ENCODE peak calls at places on chromosomes 16 and 17, in eight cellular contexts. G is cardiac muscle cell, F is colonic mucosa, H is H1, N is endothelial cell of umbilical vein, X is IMR-90, L is stomach, S is endodermal cell. W is an unnamed sample. For H3K9me3, the result is how much of the 10 kb centered on the place peaks cover.

GRCh38 chr17:50018909-50019308 is 23.9 kb upstream of the DLX3 start:
- DNase-seq in L (no peak), F (no peak), G (no peak), X (peak), N (no peak), S (no peak), H (no peak), W (no peak)

GRCh38 chr17:50184611-50185398 is 16.6 kb downstream of the COL1A1 start:
- DNase-seq in G (peak), F (no peak), S (no peak), N (no peak), L (no peak), X (peak), H (no peak), W (no peak)

GRCh38 chr16:11824362-11824761 is 27.0 kb downstream of the RSL1D1 start:
- DNase-seq in S (no peak), L (peak), G (peak), F (no peak), X (no peak), H (no peak), N (no peak), W (no peak)

GRCh38 chr17:81558941-81559806 is 7.0 kb upstream of the FAAP100 start:
- DNase-seq in X (no peak), F (no peak), H (no peak), G (no peak), N (no peak), S (peak), L (no peak), W (peak)

GRCh38 chr16:79687249-79687768 is 86.8 kb upstream of the MAF start:
- DNase-seq in N (no peak), G (no peak), F (no peak), S (peak), X (no peak), H (no peak), L (no peak), W (no peak)

GRCh38 chr17:30567231-30568116 is 90.3 kb downstream of the GOSR1 start:
- DNase-seq in X (no peak), S (peak), F (no peak), L (peak), N (no peak), H (no peak), G (no peak), W (no peak)

GRCh38 chr17:31678431-31678830 is 180.6 kb downstream of the COPRS start:
- DNase-seq in L (no peak), X (peak), N (no peak), F (no peak), G (peak), S (peak), H (no peak), W (no peak)

GRCh38 chr17:74325743-74326379 is at the start of gene KIF19:
- DNase-seq in N (no peak), S (peak), L (peak), G (peak), X (no peak), F (peak), H (no peak), W (no peak)

GRCh38 chr16:77059441-77059840 is 131.5 kb upstream of the MON1B start:
- DNase-seq in H (no peak), X (no peak), S (no peak), G (peak), L (no peak), F (no peak), N (peak), W (no peak)

GRCh38 chr17:65100316-65101140 is 36.6 kb upstream of the RGS9 start:
- DNase-seq in H (peak), L (peak), N (peak), F (peak), X (peak), G (peak), S (peak), W (no peak)

GRCh38 chr17:77471984-77472836 is 331.4 kb downstream of the SEC14L1 start:
- DNase-seq in L (peak), X (peak), H (no peak), N (peak), G (peak), F (no peak), S (peak), W (peak)

GRCh38 chr17:82098939-82099765 is 1.1 kb upstream of the FASN start:
- DNase-seq in H (no peak), N (no peak), G (no peak), L (no peak), F (no peak), S (peak), X (no peak), W (no peak)

GRCh38 chr17:18988546-18989173 is 15.9 kb downstream of the FAM83G start:
- DNase-seq in N (no peak), L (peak), G (no peak), S (no peak), H (no peak), F (peak), X (no peak), W (no peak)

GRCh38 chr17:41627316-41628072 is 3.1 kb upstream of the KRT17 start:
- DNase-seq in N (no peak), L (no peak), S (peak), F (no peak), G (no peak), H (no peak), X (no peak), W (no peak)

GRCh38 chr16:55487048-55487803 is 8.2 kb downstream of the MMP2 start:
- DNase-seq in F (no peak), X (peak), N (no peak), H (no peak), L (no peak), S (no peak), G (peak), W (no peak)

GRCh38 chr16:65120811-65121721 is 797 bp downstream of the CDH11 start:
- DNase-seq in X (peak), G (peak), L (no peak), N (peak), H (no peak), S (peak), F (peak), W (no peak)

GRCh38 chr16:66277311-66278070 is 89.0 kb upstream of the CDH5 start:
- DNase-seq in L (no peak), N (no peak), S (peak), H (no peak), G (no peak), X (no peak), F (no peak), W (no peak)

GRCh38 chr17:81420769-81421462 is 25.7 kb downstream of the BAHCC1 start:
- DNase-seq in N (peak), S (no peak), F (no peak), G (peak), L (peak), X (peak), H (no peak), W (no peak)

GRCh38 chr16:12067714-12068401 is 91.3 kb downstream of the SNX29 start:
- DNase-seq in N (peak), F (peak), S (peak), H (peak), L (peak), G (peak), X (peak), W (peak)

GRCh38 chr16:50884066-50884860 is 142.4 kb downstream of the CYLD start:
- DNase-seq in L (no peak), S (peak), H (no peak), G (no peak), X (no peak), N (no peak), F (no peak), W (no peak)

GRCh38 chr16:11152205-11152604 is 103.8 kb downstream of the SOCS1 start:
- DNase-seq in X (no peak), F (no peak), G (no peak), S (no peak), L (no peak), H (no peak), N (no peak), W (no peak)

GRCh38 chr17:71769850-71770249 is 351.0 kb upstream of the SOX9 start:
- DNase-seq in X (no peak), N (no peak), L (no peak), S (no peak), F (no peak), G (no peak), H (no peak), W (no peak)

GRCh38 chr17:37781451-37781850 is 36.6 kb upstream of the HNF1B start:
- DNase-seq in S (no peak), X (peak), G (no peak), H (no peak), F (no peak), N (no peak), L (no peak), W (no peak)

GRCh38 chr16:81447383-81448101 is 2.9 kb downstream of the CMIP start:
- DNase-seq in F (peak), X (no peak), L (peak), N (peak), S (peak), H (no peak), G (no peak), W (no peak)

GRCh38 chr16:1028056-1028455 is 44.5 kb upstream of the SSTR5 start:
- DNase-seq in G (no peak), S (no peak), H (no peak), L (no peak), X (no peak), F (no peak), N (no peak), W (no peak)

GRCh38 chr16:11004351-11004750 is 60.0 kb downstream of the CLEC16A start:
- DNase-seq in N (no peak), H (no peak), S (no peak), G (peak), X (peak), F (no peak), L (no peak), W (no peak)

GRCh38 chr17:12472613-12473173 is 193.0 kb upstream of the MYOCD start:
- DNase-seq in S (no peak), F (no peak), G (no peak), L (no peak), N (no peak), H (no peak), X (peak), W (no peak)

GRCh38 chr17:18925187-18925586 is 26.8 kb upstream of the SLC5A10 start:
- DNase-seq in S (no peak), X (no peak), N (no peak), H (no peak), L (no peak), G (no peak), F (no peak), W (no peak)

GRCh38 chr17:32626371-32626770 is 139.6 kb downstream of the CDK5R1 start:
- DNase-seq in L (no peak), X (no peak), N (no peak), S (no peak), G (no peak), F (no peak), H (no peak), W (no peak)

GRCh38 chr16:85334718-85335583 is 222.7 kb upstream of the CIBAR2 start:
- DNase-seq in N (peak), S (peak), X (no peak), G (peak), F (peak), L (peak), H (no peak), W (no peak)

GRCh38 chr16:85333337-85333736 is 221.1 kb upstream of the CIBAR2 start:
- DNase-seq in X (no peak), N (no peak), S (no peak), F (no peak), L (no peak), G (no peak), H (no peak), W (no peak)

GRCh38 chr16:85333744-85334640 is 221.7 kb upstream of the CIBAR2 start:
- DNase-seq in N (no peak), H (no peak), F (no peak), L (no peak), X (no peak), G (no peak), S (peak), W (no peak)

GRCh38 chr16:85337910-85338637 is 225.8 kb upstream of the CIBAR2 start:
- DNase-seq in S (no peak), F (no peak), H (no peak), N (no peak), L (no peak), X (no peak), G (no peak), W (no peak)

DNA sequence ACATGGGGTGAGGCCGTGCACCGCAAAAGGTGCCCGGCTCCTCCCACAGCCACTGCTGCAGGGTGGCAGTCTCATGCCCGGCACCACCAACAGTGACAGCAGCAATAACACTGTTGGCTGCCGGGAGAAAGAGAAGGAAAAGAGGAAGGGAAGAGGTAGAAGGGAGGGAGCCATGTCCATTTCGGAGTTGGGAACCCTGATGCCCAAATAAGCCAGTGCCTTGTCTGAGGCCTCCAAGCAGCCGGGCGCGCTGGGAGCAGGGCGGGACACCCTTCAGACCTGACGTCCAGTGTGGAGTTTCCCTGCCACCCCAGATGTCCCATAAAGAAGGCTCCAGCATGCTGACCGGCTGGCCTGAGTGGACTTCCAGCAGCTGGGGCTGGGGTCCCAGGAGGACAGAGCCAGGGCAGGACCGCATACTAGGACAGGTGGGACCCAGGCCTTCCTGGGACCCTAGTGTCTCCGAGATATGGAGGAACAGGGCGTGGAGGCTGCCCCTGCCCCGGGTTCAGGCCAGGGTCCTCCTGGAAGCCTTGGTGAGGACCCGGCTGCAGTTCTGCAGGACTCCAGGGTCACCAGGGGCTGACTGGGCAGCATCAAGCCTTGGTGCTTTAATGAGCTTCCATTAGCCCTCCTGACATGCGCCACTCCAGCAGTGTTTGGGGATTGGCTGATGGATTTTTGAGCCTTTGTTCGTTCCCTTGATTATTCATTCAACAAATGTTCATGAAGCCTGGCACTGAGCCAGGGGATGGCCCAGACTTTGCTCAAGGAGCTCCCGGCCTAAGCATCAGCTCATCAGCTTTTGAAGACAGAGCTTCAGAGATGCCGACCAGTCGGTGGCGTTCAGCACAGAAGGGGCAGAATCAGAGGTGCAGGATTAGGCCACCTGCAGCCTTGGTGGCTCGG is 223.6 kb upstream of the CIBAR2 start:
- DNase-seq in F (peak), N (no peak), X (peak), S (no peak), G (peak), L (no peak), H (no peak), W (no peak)
- H3K4me3 ChIP-seq in F (no peak), N (no peak), X (no peak), S (peak), G (no peak), L (no peak), H (peak), W (no peak)

GRCh38 chr17:16552637-16553045 is 16.4 kb downstream of the ZNF287 start:
- DNase-seq in H (no peak), X (no peak), N (no peak), G (no peak), S (no peak), F (no peak), L (no peak), W (no peak)
- H3K9me3 ChIP-seq in H (half or more), X (half or more), N (under half), G (under half), S (half or more), F (under half), L (under half), W (under half)

GRCh38 chr17:48575673-48576478 is 2.3 kb downstream of the HOXB4 start:
- DNase-seq in S (peak), H (no peak), F (no peak), N (peak), X (peak), G (no peak), L (no peak), W (no peak)
- H3K4me3 ChIP-seq in S (no peak), H (no peak), F (peak), N (peak), X (peak), G (peak), L (peak), W (no peak)

DNA sequence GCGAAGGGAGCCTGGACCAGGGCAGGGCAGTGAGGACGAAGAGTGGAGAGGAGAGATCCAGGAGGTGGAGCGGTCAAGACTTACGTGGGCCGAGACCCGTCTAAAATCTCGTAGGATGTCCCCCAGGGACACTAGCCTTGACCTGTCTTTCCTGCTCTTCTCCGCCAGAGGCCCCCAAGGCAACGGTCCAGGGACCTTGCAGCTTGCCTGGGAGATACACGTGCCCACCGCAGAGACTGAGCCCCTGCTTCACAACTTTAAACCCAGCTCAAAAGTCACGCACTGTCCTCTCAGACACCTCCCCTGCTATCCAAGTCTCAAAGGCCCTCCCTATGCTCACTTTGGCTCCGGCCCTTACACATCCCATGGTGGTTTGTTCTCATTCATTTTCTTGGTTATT is 9.4 kb downstream of the TIGD7 start:
- DNase-seq in S (no peak), N (no peak), G (no peak), H (no peak), F (no peak), X (no peak), L (no peak), W (no peak)
- H3K9me3 ChIP-seq in S (half or more), N (under half), G (under half), H (under half), F (under half), X (half or more), L (half or more), W (under half)

GRCh38 chr17:33697557-33697956 is 404.5 kb upstream of the ASIC2 start:
- DNase-seq in F (no peak), H (no peak), L (no peak), X (no peak), S (no peak), N (no peak), G (no peak), W (no peak)
- H3K4me3 ChIP-seq in F (no peak), H (no peak), L (no peak), X (no peak), S (no peak), N (no peak), G (no peak), W (no peak)

GRCh38 chr16:35559911-35560636 is 2100.7 kb downstream of the TP53TG3F start:
- DNase-seq in L (no peak), X (no peak), H (no peak), F (no peak), S (no peak), G (no peak), N (no peak), W (no peak)

GRCh38 chr16:35562471-35562870 is 2103.1 kb downstream of the TP53TG3F start:
- DNase-seq in S (no peak), N (no peak), L (no peak), X (no peak), G (no peak), H (no peak), F (no peak), W (no peak)

GRCh38 chr16:35560637-35560984 is 2101.2 kb downstream of the TP53TG3F start:
- DNase-seq in X (no peak), L (no peak), H (no peak), F (no peak), S (no peak), N (no peak), G (no peak), W (no peak)

GRCh38 chr16:35561346-35561745 is 2101.9 kb downstream of the TP53TG3F start:
- DNase-seq in H (no peak), X (no peak), S (no peak), F (no peak), G (no peak), N (no peak), L (no peak), W (no peak)

GRCh38 chr16:35557731-35558130 is 2098.3 kb downstream of the TP53TG3F start:
- DNase-seq in G (no peak), F (no peak), N (no peak), S (no peak), X (no peak), H (no peak), L (no peak), W (no peak)
- H3K9me3 ChIP-seq in G (under half), F (under half), N (under half), S (half or more), X (under half), H (half or more), L (under half), W (under half)

DNA sequence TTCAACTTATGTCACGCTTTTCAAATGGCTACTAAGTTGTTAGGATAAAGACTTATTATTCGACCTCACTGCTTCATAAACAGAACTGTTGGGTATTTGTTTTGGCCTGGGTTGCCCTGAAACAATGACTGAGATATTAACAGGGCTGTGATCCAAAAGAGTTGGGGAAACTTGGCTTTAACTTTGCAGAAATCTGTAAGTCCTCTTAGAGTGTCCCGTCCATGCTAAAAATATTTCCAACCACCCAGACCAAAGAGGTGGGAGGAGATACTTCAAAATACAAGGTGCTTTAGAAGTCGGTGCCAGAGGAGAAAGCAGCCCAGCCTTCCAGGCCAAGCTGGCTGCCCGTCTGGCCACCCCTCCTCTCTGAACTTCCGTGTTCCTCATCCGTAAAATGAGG is 16.1 kb upstream of the SPATA32 start:
- DNase-seq in F (no peak), L (peak), N (peak), H (no peak), S (peak), X (peak), G (peak), W (no peak)
- H3K4me3 ChIP-seq in F (no peak), L (no peak), N (no peak), H (no peak), S (no peak), X (no peak), G (no peak), W (no peak)

DNA sequence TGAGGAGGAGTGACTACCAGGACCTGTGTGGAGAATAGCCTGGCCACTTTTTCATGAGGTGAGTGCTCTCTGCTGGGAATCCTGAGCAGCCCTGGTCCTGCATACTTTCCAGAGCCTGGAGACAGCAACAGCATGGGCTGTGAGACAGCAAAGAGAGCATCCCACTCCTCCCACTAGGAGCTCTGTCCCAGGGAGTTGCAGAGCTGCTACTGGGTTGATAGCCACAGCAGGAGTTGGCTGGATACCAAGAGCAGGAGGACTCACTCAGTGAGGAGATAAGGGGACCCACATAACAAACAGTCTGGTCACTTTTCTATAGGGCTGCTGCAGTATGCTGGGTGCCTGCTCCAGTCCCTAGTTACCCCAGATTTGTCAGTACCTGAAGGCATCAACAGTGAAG is 439.3 kb upstream of the CDH8 start:
- DNase-seq in H (no peak), G (no peak), F (no peak), X (no peak), N (no peak), L (no peak), S (peak), W (no peak)
- H3K9me3 ChIP-seq in H (under half), G (under half), F (under half), X (under half), N (under half), L (under half), S (under half), W (under half)

W was measured in SK-N-MC.